ENCODE peak calls at places on chromosomes 4 and X, in six cellular contexts. B, K, V, L, Q and P are unnamed samples.

GRCh38 chr4:168679397-168680176 is 182.7 kb downstream of the PALLD start:
- DNase-seq in B (no peak), K (no peak), V (no peak), L (no peak), Q (no peak), P (no peak)

GRCh38 chrX:49120104-49120503 is 3.4 kb downstream of the GPKOW start:
- DNase-seq in B (no peak), K (no peak), V (no peak), L (no peak), Q (no peak), P (no peak)

GRCh38 chr4:10179957-10180602 is 63.5 kb upstream of the WDR1 start:
- DNase-seq in B (no peak), K (no peak), V (no peak), L (no peak), Q (no peak), P (no peak)

GRCh38 chr4:90028460-90028859 is 98.7 kb upstream of the CCSER1 start:
- DNase-seq in B (no peak), K (no peak), V (no peak), L (no peak), Q (no peak), P (no peak)

GRCh38 chrX:50469206-50469605 is 1.4 kb downstream of the DGKK start:
- DNase-seq in B (no peak), K (no peak), V (no peak), L (no peak), Q (no peak), P (no peak)

GRCh38 chrX:102154900-102155805 is 624 bp downstream of the BEX5 start:
- DNase-seq in B (no peak), K (no peak), V (peak; percentile 42), L (peak; percentile 5), Q (peak; percentile 16), P (peak; percentile 30)

GRCh38 chr4:1321946-1322650 is 24.9 kb upstream of the UVSSA start:
- DNase-seq in B (no peak), K (no peak), V (no peak), L (no peak), Q (no peak), P (no peak)

GRCh38 chrX:9878141-9878875 is 88.8 kb upstream of the CLDN34 start:
- DNase-seq in B (peak; percentile 2), K (no peak), V (no peak), L (no peak), Q (no peak), P (no peak)

GRCh38 chrX:141468940-141469339 is 115.6 kb downstream of the SPANXA1 start:
- DNase-seq in B (peak; percentile 76), K (peak; percentile 13), V (no peak), L (no peak), Q (no peak), P (no peak)

GRCh38 chrX:17375631-17376380 is 806 bp downstream of the NHS start:
- DNase-seq in B (peak; percentile 26), K (no peak), V (peak; percentile 16), L (no peak), Q (peak; percentile 25), P (no peak)

GRCh38 chr4:84847978-84848377 is 118.5 kb downstream of the WDFY3 start:
- DNase-seq in B (no peak), K (no peak), V (no peak), L (no peak), Q (no peak), P (no peak)

GRCh38 chr4:53706422-53707032 is 115.2 kb upstream of the LNX1 start:
- DNase-seq in B (peak; percentile 59), K (peak; percentile 55), V (peak; percentile 44), L (no peak), Q (peak; percentile 33), P (no peak)

GRCh38 chrX:44914532-44915198 is 41.7 kb downstream of the KDM6A start:
- DNase-seq in B (peak; percentile 25), K (peak; percentile 4), V (no peak), L (no peak), Q (no peak), P (no peak)

GRCh38 chr4:2334826-2335728 is 73.2 kb upstream of the MXD4 start:
- DNase-seq in B (no peak), K (no peak), V (no peak), L (no peak), Q (no peak), P (no peak)

GRCh38 chr4:67234296-67234695 is 311.0 kb downstream of the CENPC start:
- DNase-seq in B (no peak), K (no peak), V (no peak), L (no peak), Q (no peak), P (no peak)

GRCh38 chr4:34676390-34676789 is 1567.9 kb downstream of the ARAP2 start:
- DNase-seq in B (no peak), K (no peak), V (no peak), L (no peak), Q (no peak), P (no peak)

GRCh38 chrX:110172215-110172614 is 145.7 kb downstream of the AMMECR1 start:
- DNase-seq in B (no peak), K (no peak), V (no peak), L (no peak), Q (no peak), P (no peak)

GRCh38 chr4:126888968-126889367 is 743.8 kb upstream of the INTU start:
- DNase-seq in B (peak; percentile 67), K (no peak), V (no peak), L (no peak), Q (no peak), P (no peak)

GRCh38 chr4:30757357-30757756 is 37.2 kb downstream of the PCDH7 start:
- DNase-seq in B (peak; percentile 87), K (peak; percentile 52), V (no peak), L (no peak), Q (no peak), P (no peak)

GRCh38 chr4:1042352-1043025 is 31.1 kb downstream of the FGFRL1 start:
- DNase-seq in B (no peak), K (no peak), V (no peak), L (no peak), Q (no peak), P (no peak)

GRCh38 chrX:144730486-144730885 is 516.8 kb upstream of the SPANXN1 start:
- DNase-seq in B (no peak), K (no peak), V (no peak), L (no peak), Q (no peak), P (no peak)

GRCh38 chr4:166198921-166199320 is 325.9 kb downstream of the TLL1 start:
- DNase-seq in B (no peak), K (no peak), V (no peak), L (no peak), Q (no peak), P (no peak)

GRCh38 chr4:7186081-7186480 is 6.3 kb upstream of the SORCS2 start:
- DNase-seq in B (no peak), K (no peak), V (no peak), L (no peak), Q (no peak), P (no peak)

GRCh38 chrX:8341814-8342590 is 122.6 kb upstream of the VCX3B start:
- DNase-seq in B (no peak), K (no peak), V (no peak), L (no peak), Q (no peak), P (no peak)

GRCh38 chrX:20274121-20274520 is 7.4 kb upstream of the RPS6KA3 start:
- DNase-seq in B (no peak), K (no peak), V (no peak), L (no peak), Q (no peak), P (no peak)

GRCh38 chr4:16794816-16795445 is 103.5 kb downstream of the LDB2 start:
- DNase-seq in B (peak; percentile 28), K (no peak), V (peak; percentile 28), L (no peak), Q (peak; percentile 55), P (no peak)

GRCh38 chr4:60403986-60404385 is 796.1 kb upstream of the ADGRL3 start:
- DNase-seq in B (no peak), K (no peak), V (no peak), L (no peak), Q (no peak), P (no peak)

GRCh38 chr4:164770051-164770724 is 16.3 kb downstream of the SMIM31 start:
- DNase-seq in B (no peak), K (no peak), V (no peak), L (no peak), Q (no peak), P (no peak)

GRCh38 chr4:173317003-173317402 is 17.2 kb downstream of the HMGB2 start:
- DNase-seq in B (no peak), K (no peak), V (no peak), L (no peak), Q (peak; percentile 40), P (no peak)

GRCh38 chrX:139078342-139078741 is 366.8 kb upstream of the FGF13 start:
- DNase-seq in B (no peak), K (no peak), V (no peak), L (no peak), Q (no peak), P (no peak)

GRCh38 chr4:54277691-54278090 is 48.6 kb downstream of the PDGFRA start:
- DNase-seq in B (peak; percentile 68), K (peak; percentile 34), V (no peak), L (no peak), Q (no peak), P (no peak)

GRCh38 chr4:40629401-40630334 is at the start of gene RBM47:
- DNase-seq in B (peak; percentile 31), K (no peak), V (peak; percentile 73), L (peak; percentile 16), Q (peak; percentile 35), P (no peak)

GRCh38 chr4:2247128-2248043 is 5.5 kb upstream of the HAUS3 start:
- DNase-seq in B (no peak), K (no peak), V (no peak), L (no peak), Q (no peak), P (no peak)

GRCh38 chr4:52081216-52081615 is 30.1 kb downstream of the SPATA18 start:
- DNase-seq in B (no peak), K (no peak), V (no peak), L (no peak), Q (no peak), P (no peak)

GRCh38 chrX:110003167-110004156 is 548 bp downstream of the TMEM164 start:
- DNase-seq in B (peak; percentile 23), K (no peak), V (no peak), L (no peak), Q (no peak), P (no peak)

GRCh38 chr4:82437285-82438005 is 7.1 kb downstream of the ENOPH1 start:
- DNase-seq in B (no peak), K (no peak), V (no peak), L (no peak), Q (peak; percentile 14), P (no peak)

GRCh38 chrX:38220024-38220935 is at the start of gene SRPX:
- DNase-seq in B (peak; percentile 57), K (no peak), V (no peak), L (no peak), Q (peak; percentile 60), P (no peak)

GRCh38 chrX:74421181-74422028 is at the start of gene SLC16A2:
- DNase-seq in B (peak; percentile 53), K (peak; percentile 27), V (peak; percentile 78), L (no peak), Q (peak; percentile 70), P (no peak)

GRCh38 chr4:86838141-86838540 is 11.0 kb downstream of the SLC10A6 start:
- DNase-seq in B (no peak), K (no peak), V (no peak), L (no peak), Q (no peak), P (no peak)

GRCh38 chrX:13377537-13377936 is 57.7 kb upstream of the ATXN3L start:
- DNase-seq in B (peak; percentile 84), K (peak; percentile 86), V (peak; percentile 86), L (no peak), Q (no peak), P (no peak)